ENCODE peak calls at places on chromosomes 13 and 19, in four cellular contexts. One of them, this sample, is unnamed. For H3K27me3, the result is how much of the 10 kb centered on the place peaks cover.

GRCh38 chr19:18253716-18254115 is 20.5 kb downstream of the IQCN start:
- DNase-seq in lower lobe of right lung: peak
- DNase-seq in CD8-positive, alpha-beta T cell: no peak
- DNase-seq in psoas muscle: no peak
- DNase-seq in this sample: no peak

GRCh38 chr19:38657633-38658222 is 10.3 kb downstream of the ACTN4 start:
- DNase-seq in lower lobe of right lung: no peak
- DNase-seq in CD8-positive, alpha-beta T cell: no peak
- DNase-seq in psoas muscle: no peak
- DNase-seq in this sample: no peak

GRCh38 chr19:31402529-31402928 is 53.3 kb upstream of the TSHZ3 start:
- DNase-seq in lower lobe of right lung: no peak
- DNase-seq in CD8-positive, alpha-beta T cell: no peak
- DNase-seq in psoas muscle: no peak
- DNase-seq in this sample: no peak

GRCh38 chr19:18117692-18118378 is 20.3 kb downstream of the MAST3 start:
- DNase-seq in lower lobe of right lung: peak
- DNase-seq in CD8-positive, alpha-beta T cell: peak
- DNase-seq in psoas muscle: peak
- DNase-seq in this sample: peak

GRCh38 chr19:2578391-2578826 is 102.5 kb downstream of the GADD45B start:
- DNase-seq in lower lobe of right lung: no peak
- DNase-seq in CD8-positive, alpha-beta T cell: no peak
- DNase-seq in psoas muscle: peak
- DNase-seq in this sample: no peak

GRCh38 chr13:95723428-95723827 is 46.5 kb downstream of the DNAJC3 start:
- DNase-seq in lower lobe of right lung: no peak
- DNase-seq in CD8-positive, alpha-beta T cell: no peak
- DNase-seq in psoas muscle: no peak
- DNase-seq in this sample: no peak

GRCh38 chr13:46367622-46368327 is 19.3 kb downstream of the RUBCNL start:
- DNase-seq in lower lobe of right lung: no peak
- DNase-seq in CD8-positive, alpha-beta T cell: no peak
- DNase-seq in psoas muscle: no peak
- DNase-seq in this sample: no peak

GRCh38 chr19:53332484-53332883 is 1.1 kb upstream of the ZNF845 start:
- DNase-seq in lower lobe of right lung: no peak
- DNase-seq in CD8-positive, alpha-beta T cell: no peak
- DNase-seq in psoas muscle: no peak
- DNase-seq in this sample: no peak

GRCh38 chr13:113531041-113531873 is 40.7 kb upstream of the DCUN1D2 start:
- DNase-seq in lower lobe of right lung: peak
- DNase-seq in CD8-positive, alpha-beta T cell: no peak
- DNase-seq in psoas muscle: no peak
- DNase-seq in this sample: no peak

GRCh38 chr19:32876236-32876918 is 6.8 kb upstream of the SLC7A9 start:
- DNase-seq in lower lobe of right lung: no peak
- DNase-seq in CD8-positive, alpha-beta T cell: no peak
- DNase-seq in psoas muscle: no peak
- DNase-seq in this sample: no peak

GRCh38 chr13:59279024-59279423 is 884.7 kb downstream of the DIAPH3 start:
- DNase-seq in lower lobe of right lung: no peak
- DNase-seq in CD8-positive, alpha-beta T cell: no peak
- DNase-seq in psoas muscle: no peak
- DNase-seq in this sample: peak

GRCh38 chr19:46579286-46579944 is 21.7 kb upstream of the CALM3 start:
- DNase-seq in lower lobe of right lung: no peak
- DNase-seq in CD8-positive, alpha-beta T cell: no peak
- DNase-seq in psoas muscle: no peak
- DNase-seq in this sample: peak

GRCh38 chr13:59979589-59979988 is 184.1 kb downstream of the DIAPH3 start:
- DNase-seq in lower lobe of right lung: no peak
- DNase-seq in CD8-positive, alpha-beta T cell: no peak
- DNase-seq in psoas muscle: no peak
- DNase-seq in this sample: no peak

GRCh38 chr13:20482275-20482761 is 43.3 kb downstream of the CRYL1 start:
- DNase-seq in lower lobe of right lung: no peak
- DNase-seq in CD8-positive, alpha-beta T cell: no peak
- DNase-seq in psoas muscle: no peak
- DNase-seq in this sample: peak

GRCh38 chr13:113041293-113041690 is 64.3 kb upstream of the F7 start:
- DNase-seq in lower lobe of right lung: no peak
- DNase-seq in CD8-positive, alpha-beta T cell: no peak
- DNase-seq in psoas muscle: no peak
- DNase-seq in this sample: no peak

GRCh38 chr13:96851856-96852255 is 142.4 kb downstream of the OXGR1 start:
- DNase-seq in lower lobe of right lung: no peak
- DNase-seq in CD8-positive, alpha-beta T cell: no peak
- DNase-seq in psoas muscle: no peak
- DNase-seq in this sample: no peak

GRCh38 chr19:35273686-35274259 is 5.0 kb downstream of the USF2 start:
- DNase-seq in lower lobe of right lung: no peak
- DNase-seq in CD8-positive, alpha-beta T cell: no peak
- DNase-seq in psoas muscle: no peak
- DNase-seq in this sample: no peak

GRCh38 chr19:30857966-30858490 is 485.8 kb downstream of the ZNF536 start:
- DNase-seq in lower lobe of right lung: no peak
- DNase-seq in CD8-positive, alpha-beta T cell: no peak
- DNase-seq in psoas muscle: no peak
- DNase-seq in this sample: no peak

GRCh38 chr13:112261924-112262323 is 114.2 kb upstream of the SPACA7 start:
- DNase-seq in lower lobe of right lung: no peak
- DNase-seq in CD8-positive, alpha-beta T cell: no peak
- DNase-seq in psoas muscle: no peak
- DNase-seq in this sample: no peak

GRCh38 chr19:21109116-21109515 is 27.1 kb downstream of the ZNF714 start:
- DNase-seq in lower lobe of right lung: no peak
- DNase-seq in CD8-positive, alpha-beta T cell: no peak
- DNase-seq in psoas muscle: no peak
- DNase-seq in this sample: no peak

GRCh38 chr13:112250788-112251445 is 125.2 kb upstream of the SPACA7 start:
- DNase-seq in lower lobe of right lung: no peak
- DNase-seq in CD8-positive, alpha-beta T cell: no peak
- DNase-seq in psoas muscle: no peak
- DNase-seq in this sample: no peak

GRCh38 chr13:110047511-110047910 is 259.4 kb downstream of the COL4A1 start:
- DNase-seq in lower lobe of right lung: peak
- DNase-seq in CD8-positive, alpha-beta T cell: no peak
- DNase-seq in psoas muscle: no peak
- DNase-seq in this sample: peak

GRCh38 chr19:54439174-54439851 is 9.7 kb upstream of the LENG8 start:
- DNase-seq in lower lobe of right lung: no peak
- DNase-seq in CD8-positive, alpha-beta T cell: no peak
- DNase-seq in psoas muscle: no peak
- DNase-seq in this sample: peak

GRCh38 chr19:28793391-28794168 is 419.4 kb downstream of the UQCRFS1 start:
- DNase-seq in lower lobe of right lung: no peak
- DNase-seq in CD8-positive, alpha-beta T cell: no peak
- DNase-seq in psoas muscle: no peak
- DNase-seq in this sample: no peak

GRCh38 chr13:45826741-45827140 is 24.8 kb downstream of the SIAH3 start:
- DNase-seq in lower lobe of right lung: no peak
- DNase-seq in CD8-positive, alpha-beta T cell: no peak
- DNase-seq in psoas muscle: no peak
- DNase-seq in this sample: no peak

GRCh38 chr13:97142452-97142851 is 79.7 kb upstream of the MBNL2 start:
- DNase-seq in lower lobe of right lung: no peak
- DNase-seq in CD8-positive, alpha-beta T cell: no peak
- DNase-seq in psoas muscle: peak
- DNase-seq in this sample: peak

GRCh38 chr13:44426461-44426860 is 52.8 kb downstream of the SERP2 start:
- DNase-seq in lower lobe of right lung: no peak
- DNase-seq in CD8-positive, alpha-beta T cell: no peak
- DNase-seq in psoas muscle: no peak
- DNase-seq in this sample: no peak

GRCh38 chr19:46115396-46116109 is 8.9 kb downstream of the IGFL3 start:
- DNase-seq in lower lobe of right lung: no peak
- DNase-seq in CD8-positive, alpha-beta T cell: no peak
- DNase-seq in psoas muscle: no peak
- DNase-seq in this sample: peak

GRCh38 chr19:50050406-50051223 is 24.8 kb downstream of the ZNF473 start:
- DNase-seq in lower lobe of right lung: peak
- DNase-seq in CD8-positive, alpha-beta T cell: peak
- DNase-seq in psoas muscle: peak
- DNase-seq in this sample: peak

DNA sequence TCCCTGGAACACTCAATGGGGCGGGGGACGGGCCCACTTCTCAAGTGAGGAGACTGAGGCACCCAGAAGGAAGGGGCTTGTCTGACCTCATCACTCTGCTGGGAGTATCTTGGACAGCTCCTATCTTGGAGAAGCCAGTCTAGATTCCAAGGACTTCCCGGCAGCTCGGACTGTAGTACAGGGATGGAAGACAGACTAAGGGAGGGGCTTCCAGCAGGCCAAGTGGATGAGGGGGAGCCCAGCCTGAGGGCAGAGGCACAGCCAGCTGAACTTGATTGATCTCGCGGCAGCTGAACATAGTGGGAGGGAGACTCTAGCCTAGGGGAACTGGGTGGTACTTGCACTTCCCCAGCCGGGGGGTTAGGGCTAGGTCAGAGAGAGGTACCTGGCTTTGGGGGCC is 702 bp downstream of the CILP2 start:
- DNase-seq in lower lobe of right lung: no peak
- DNase-seq in CD8-positive, alpha-beta T cell: no peak
- DNase-seq in psoas muscle: no peak
- DNase-seq in this sample: peak
- H3K4me3 ChIP-seq in lower lobe of right lung: peak
- H3K4me3 ChIP-seq in CD8-positive, alpha-beta T cell: peak
- H3K4me3 ChIP-seq in psoas muscle: no peak
- H3K4me3 ChIP-seq in this sample: peak

GRCh38 chr13:99062593-99062992 is 84.7 kb upstream of the DOCK9 start:
- DNase-seq in lower lobe of right lung: no peak
- DNase-seq in CD8-positive, alpha-beta T cell: no peak
- DNase-seq in psoas muscle: no peak
- DNase-seq in this sample: peak
- H3K27me3 ChIP-seq in lower lobe of right lung: under half
- H3K27me3 ChIP-seq in CD8-positive, alpha-beta T cell: under half
- H3K27me3 ChIP-seq in psoas muscle: under half
- H3K27me3 ChIP-seq in this sample: under half

DNA sequence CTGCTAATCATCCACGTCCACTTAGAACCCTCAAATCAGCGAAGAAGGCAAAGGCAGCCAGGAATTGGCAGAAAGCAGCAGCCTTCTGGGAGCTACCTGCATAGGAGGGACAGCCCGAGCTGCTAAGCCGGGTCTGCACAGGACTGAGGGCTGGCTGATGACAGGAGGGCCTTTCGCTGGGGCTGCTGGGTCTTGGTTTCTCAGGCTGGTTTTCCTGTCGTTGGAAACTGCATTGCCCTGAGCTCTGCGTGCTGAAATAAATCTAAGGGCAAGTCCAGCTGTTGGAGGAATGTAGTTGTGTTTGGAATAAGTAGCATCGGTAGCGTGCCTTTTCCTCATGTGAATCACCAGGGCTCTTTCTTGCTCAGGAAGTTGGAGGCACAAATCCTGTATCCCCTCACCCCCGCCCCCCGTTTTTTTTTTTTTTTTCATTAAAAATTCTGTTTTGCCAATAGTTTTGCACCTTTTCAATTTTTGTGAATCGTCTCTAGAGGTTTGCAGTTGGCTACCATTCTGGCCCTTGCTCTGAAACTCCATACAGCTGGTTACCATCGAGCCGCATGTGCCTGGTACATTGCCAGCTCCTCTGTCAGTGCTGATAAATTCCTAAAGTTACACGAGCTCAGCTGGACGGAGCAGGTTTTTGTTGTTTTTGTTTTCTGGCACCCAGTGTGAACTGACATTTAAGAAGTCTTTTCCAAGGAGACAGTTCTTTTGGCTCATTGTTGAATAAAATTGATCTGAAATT is 193.9 kb upstream of the RNF113B start:
- DNase-seq in lower lobe of right lung: no peak
- DNase-seq in CD8-positive, alpha-beta T cell: no peak
- DNase-seq in psoas muscle: peak
- DNase-seq in this sample: peak
- H3K27ac ChIP-seq in lower lobe of right lung: no peak
- H3K27ac ChIP-seq in CD8-positive, alpha-beta T cell: no peak
- H3K27ac ChIP-seq in psoas muscle: no peak
- H3K27ac ChIP-seq in this sample: no peak

GRCh38 chr19:43783636-43784035 is 2.9 kb upstream of the KCNN4 start:
- DNase-seq in lower lobe of right lung: no peak
- DNase-seq in CD8-positive, alpha-beta T cell: no peak
- DNase-seq in psoas muscle: no peak
- DNase-seq in this sample: no peak

GRCh38 chr19:43782689-43783231 is 2.0 kb upstream of the KCNN4 start:
- DNase-seq in lower lobe of right lung: no peak
- DNase-seq in CD8-positive, alpha-beta T cell: no peak
- DNase-seq in psoas muscle: no peak
- DNase-seq in this sample: no peak

GRCh38 chr19:43782311-43782660 is 1.5 kb upstream of the KCNN4 start:
- DNase-seq in lower lobe of right lung: no peak
- DNase-seq in CD8-positive, alpha-beta T cell: no peak
- DNase-seq in psoas muscle: no peak
- DNase-seq in this sample: no peak

GRCh38 chr19:43784981-43785808 is 4.4 kb upstream of the KCNN4 start:
- DNase-seq in lower lobe of right lung: peak
- DNase-seq in CD8-positive, alpha-beta T cell: no peak
- DNase-seq in psoas muscle: no peak
- DNase-seq in this sample: peak

DNA sequence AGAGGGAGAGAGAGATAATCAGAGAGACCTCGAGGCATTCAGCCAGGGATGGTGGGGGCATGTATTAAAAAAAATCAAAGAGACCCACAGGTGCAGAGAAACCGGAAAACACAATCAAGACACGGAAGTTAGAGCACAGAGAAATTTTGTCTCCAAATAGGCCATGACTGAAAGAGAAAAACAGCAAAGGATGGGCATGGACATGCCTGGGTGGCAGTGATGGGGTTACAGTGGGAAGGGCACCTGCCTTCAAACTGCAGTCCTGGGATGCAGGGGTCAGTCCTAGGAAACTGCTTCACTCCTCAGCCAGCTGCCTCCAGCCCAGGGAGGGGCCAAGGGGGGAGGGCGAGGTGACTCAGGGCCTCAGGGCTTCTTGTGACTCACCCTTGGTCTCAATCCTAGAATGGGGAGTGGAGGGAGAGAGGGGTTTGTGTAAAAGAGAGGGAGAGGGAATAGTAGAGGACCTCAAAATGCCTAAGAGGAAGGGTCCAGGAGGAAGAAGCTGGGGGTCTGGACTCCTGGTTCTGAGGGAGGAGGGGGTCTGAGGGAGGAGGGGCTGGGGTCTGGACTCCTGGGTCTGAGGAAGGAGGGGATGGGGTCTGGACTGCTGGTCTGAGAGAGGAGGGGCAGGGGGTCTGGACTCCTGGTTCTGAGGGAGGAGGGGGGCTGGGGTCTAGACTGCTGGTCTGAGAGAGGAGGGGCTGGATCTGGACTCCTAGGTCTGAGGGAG is 3.6 kb upstream of the KCNN4 start:
- DNase-seq in lower lobe of right lung: no peak
- DNase-seq in CD8-positive, alpha-beta T cell: peak
- DNase-seq in psoas muscle: no peak
- DNase-seq in this sample: peak
- H3K4me3 ChIP-seq in lower lobe of right lung: no peak
- H3K4me3 ChIP-seq in CD8-positive, alpha-beta T cell: no peak
- H3K4me3 ChIP-seq in psoas muscle: no peak
- H3K4me3 ChIP-seq in this sample: no peak